ENCODE peak calls at places on chromosomes 6 and 20, in ten cellular contexts. V is GM06990, Y is endothelial cell of umbilical vein, G is pancreas, M is cardiac muscle cell, X is Peyer's patch, Z is kidney, B is left lung, Q is mucosa of descending colon, H is ovary. K is an unnamed sample. For H3K36me3, the result is how much of the 10 kb centered on the place peaks cover.

GRCh38 chr20:53129557-53129956 is 157.4 kb downstream of the TSHZ2 start:
- DNase-seq in Y (no peak), X (no peak), M (no peak), G (no peak), V (no peak), Q (no peak), Z (no peak), B (no peak), H (no peak), K (no peak)

GRCh38 chr6:47069156-47069555 is 27.0 kb upstream of the ADGRF1 start:
- DNase-seq in M (no peak), H (no peak), Z (no peak), Q (no peak), V (no peak), X (no peak), B (no peak), G (no peak), Y (no peak), K (no peak)

GRCh38 chr6:11262231-11262630 is 29.8 kb upstream of the NEDD9 start:
- DNase-seq in H (no peak), M (peak), G (no peak), Q (no peak), V (no peak), Y (peak), X (no peak), Z (no peak), B (no peak), K (no peak)

GRCh38 chr20:63348828-63349515 is 12.2 kb downstream of the CHRNA4 start:
- DNase-seq in Y (no peak), G (no peak), B (no peak), X (no peak), H (no peak), Q (no peak), Z (peak), V (no peak), M (no peak), K (no peak)

GRCh38 chr6:129717287-129717686 is 7.3 kb upstream of the ARHGAP18 start:
- DNase-seq in H (no peak), Y (no peak), X (no peak), M (peak), G (no peak), Q (no peak), B (no peak), V (no peak), Z (no peak), K (peak)

GRCh38 chr20:50339196-50339901 is 148.7 kb downstream of the CEBPB start:
- DNase-seq in H (no peak), V (peak), M (peak), Y (no peak), Z (no peak), X (no peak), B (no peak), Q (no peak), G (no peak), K (no peak)

GRCh38 chr20:47370850-47371782 is 14.6 kb upstream of the ZMYND8 start:
- DNase-seq in Y (no peak), Z (peak), B (no peak), V (no peak), Q (no peak), G (no peak), X (no peak), M (no peak), H (no peak), K (no peak)

GRCh38 chr6:129140571-129140970 is 257.6 kb downstream of the LAMA2 start:
- DNase-seq in G (no peak), M (peak), Q (peak), X (no peak), Y (no peak), B (no peak), H (peak), Z (no peak), V (no peak), K (no peak)

GRCh38 chr6:90463359-90463758 is 123.5 kb downstream of the MAP3K7 start:
- DNase-seq in Y (no peak), V (no peak), G (no peak), Q (no peak), B (no peak), X (peak), Z (no peak), M (no peak), H (no peak), K (no peak)

GRCh38 chr6:116397960-116398359 is 27.2 kb downstream of the DSE start:
- DNase-seq in X (no peak), G (no peak), Z (no peak), Q (no peak), B (no peak), Y (peak), H (no peak), V (no peak), M (peak), K (no peak)

GRCh38 chr6:90896165-90896549 is 309.3 kb upstream of the MAP3K7 start:
- DNase-seq in M (no peak), H (no peak), Q (no peak), Z (no peak), X (no peak), B (no peak), Y (no peak), V (no peak), G (no peak), K (no peak)

GRCh38 chr6:125528614-125529013 is 220.8 kb upstream of the HEY2 start:
- DNase-seq in Q (no peak), G (no peak), B (no peak), Z (peak), X (no peak), Y (no peak), M (no peak), H (no peak), V (no peak), K (no peak)

GRCh38 chr6:155106456-155107107 is 111.5 kb downstream of the TIAM2 start:
- DNase-seq in Q (no peak), Y (no peak), Z (no peak), X (no peak), H (no peak), G (no peak), V (no peak), M (no peak), B (no peak), K (no peak)

GRCh38 chr6:149366237-149366921 is 33.7 kb upstream of the SUMO4 start:
- DNase-seq in Q (no peak), G (no peak), M (no peak), H (no peak), V (no peak), X (no peak), Y (peak), Z (no peak), B (no peak), K (no peak)

GRCh38 chr6:7899046-7899888 is 11.3 kb downstream of the TXNDC5 start:
- DNase-seq in M (no peak), B (no peak), X (no peak), Q (peak), Z (no peak), Y (peak), H (no peak), G (no peak), V (no peak), K (no peak)

GRCh38 chr6:137731960-137732616 is 135.0 kb upstream of the TNFAIP3 start:
- DNase-seq in B (no peak), M (peak), Z (no peak), X (no peak), Q (no peak), G (no peak), Y (peak), H (no peak), V (no peak), K (peak)

GRCh38 chr6:137866200-137866913 is 702 bp upstream of the TNFAIP3 start:
- DNase-seq in M (no peak), Z (no peak), H (peak), G (peak), X (peak), Y (peak), Q (no peak), V (no peak), B (no peak), K (no peak)

DNA sequence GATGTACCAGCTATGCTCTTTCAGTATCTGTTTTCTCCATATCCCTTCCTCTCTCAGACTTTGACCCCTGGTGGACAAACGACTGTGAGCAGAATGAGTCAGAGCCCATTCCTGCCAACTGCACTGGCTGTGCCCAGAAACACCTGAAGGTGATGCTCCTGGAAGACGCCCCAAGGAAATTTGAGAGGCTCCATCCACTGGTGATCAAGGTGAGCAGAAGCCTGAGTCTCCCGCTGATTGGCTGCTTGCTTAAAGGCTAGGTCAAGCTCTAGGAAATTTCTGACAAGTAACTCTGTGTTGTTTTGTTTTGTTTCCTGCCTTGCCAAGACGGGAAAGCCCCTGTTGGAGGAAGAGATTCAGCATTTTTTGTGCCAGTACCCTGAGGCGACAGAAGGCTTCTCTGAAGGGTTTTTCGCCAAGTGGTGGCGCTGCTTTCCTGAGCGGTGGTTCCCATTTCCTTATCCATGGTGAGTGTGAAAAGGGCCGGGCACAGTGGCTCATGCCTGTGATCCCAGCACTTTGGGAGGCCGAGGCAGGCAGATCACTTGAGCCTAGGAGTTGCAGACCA is 28.6 kb downstream of the C6orf89 start:
- DNase-seq in V (no peak), Y (peak), G (no peak), B (no peak), H (no peak), X (no peak), Q (peak), Z (no peak), M (no peak), K (peak)
- TF ChIP-seq CTCF in V (no peak), Y (peak), G (no peak), B (no peak), H (no peak), X (peak), Q (no peak), Z (no peak), M (peak), K (peak)

DNA sequence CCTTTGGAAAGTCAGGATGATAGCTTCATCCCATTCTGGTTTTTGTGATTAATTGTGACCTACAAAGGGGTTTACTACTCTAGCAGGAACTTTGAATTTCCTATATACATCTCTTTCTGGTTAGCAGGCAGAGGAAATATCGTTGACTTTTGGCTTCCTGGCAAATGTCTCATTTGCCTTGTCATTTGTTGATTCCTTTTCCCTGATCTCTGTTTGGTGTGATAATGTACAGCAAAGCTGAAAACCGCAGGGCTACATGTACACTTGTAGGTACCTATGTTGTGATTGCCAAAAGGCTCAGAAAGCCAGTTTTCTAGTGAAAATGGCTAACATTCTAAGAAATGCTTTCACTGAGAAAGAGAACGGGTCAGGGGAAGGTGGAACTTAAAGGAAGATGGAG is 44.3 kb downstream of the TOP1 start:
- DNase-seq in Y (peak), Z (no peak), X (no peak), M (no peak), B (no peak), G (no peak), Q (no peak), H (no peak), V (no peak), K (no peak)
- H3K36me3 ChIP-seq in Y (under half), Z (under half), X (under half), M (under half), B (under half), G (under half), Q (under half), H (under half), V (under half), K (under half)

GRCh38 chr6:31170987-31171671 is 647 bp upstream of the POU5F1 start:
- DNase-seq in G (no peak), Z (no peak), Q (no peak), V (no peak), B (no peak), M (no peak), H (no peak), X (no peak), Y (no peak), K (no peak)

GRCh38 chr6:31174378-31174777 is 3.9 kb upstream of the POU5F1 start:
- DNase-seq in B (no peak), Z (no peak), Q (no peak), G (no peak), M (no peak), V (no peak), Y (no peak), H (no peak), X (no peak), K (no peak)

GRCh38 chr6:31173406-31173805 is 2.9 kb upstream of the POU5F1 start:
- DNase-seq in V (no peak), Q (no peak), Y (no peak), M (no peak), X (no peak), H (no peak), Z (no peak), G (no peak), B (no peak), K (no peak)

GRCh38 chr6:31171931-31172882 is 1.7 kb upstream of the POU5F1 start:
- DNase-seq in M (no peak), B (no peak), G (no peak), H (no peak), Q (no peak), V (no peak), X (no peak), Y (no peak), Z (no peak), K (no peak)

GRCh38 chr6:31172973-31173384 is 2.5 kb upstream of the POU5F1 start:
- DNase-seq in V (no peak), H (no peak), Y (no peak), G (no peak), X (no peak), M (no peak), B (no peak), Q (no peak), Z (no peak), K (no peak)
- H3K4me3 ChIP-seq in V (no peak), H (no peak), Y (no peak), G (no peak), X (no peak), M (no peak), B (no peak), Q (no peak), Z (no peak), K (no peak)

DNA sequence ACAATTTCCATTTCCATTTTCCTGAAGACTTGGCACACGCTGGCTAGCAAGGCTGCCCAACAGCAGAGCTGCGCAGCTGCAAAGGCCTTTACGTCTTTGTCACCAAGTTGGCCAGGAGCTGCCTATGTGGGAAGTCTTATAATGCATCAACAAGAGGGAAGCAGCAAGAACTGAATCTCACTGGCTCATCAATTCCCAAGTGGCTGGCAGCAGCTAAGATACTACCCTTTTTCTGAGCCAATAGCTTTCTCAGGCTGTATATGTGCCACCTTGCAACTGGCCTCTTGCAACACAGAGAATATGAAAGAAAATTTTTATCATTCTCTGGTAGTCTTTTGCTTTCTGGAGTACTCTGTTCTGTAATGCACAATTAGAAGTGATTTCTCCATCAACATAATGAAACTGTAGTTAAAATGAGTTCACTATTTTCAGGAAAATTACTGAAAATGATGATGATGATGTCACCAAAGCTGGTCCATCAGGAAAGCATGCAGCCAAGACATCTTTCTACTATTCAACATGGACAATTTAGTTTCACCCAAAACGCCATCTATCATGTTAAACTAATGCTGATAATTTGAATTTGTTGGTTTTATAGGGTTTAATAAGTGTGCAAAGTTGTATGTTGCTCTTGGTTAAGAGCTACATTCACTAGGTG is 97.3 kb upstream of the FOXA2 start:
- DNase-seq in G (no peak), V (no peak), Z (no peak), H (no peak), B (no peak), Q (no peak), M (no peak), X (no peak), Y (no peak), K (no peak)
- TF ChIP-seq CTCF in G (no peak), V (no peak), Z (no peak), H (no peak), B (no peak), Q (no peak), M (no peak), X (no peak), Y (no peak), K (no peak)

GRCh38 chr6:159790947-159791598 is 806 bp downstream of the MRPL18 start:
- DNase-seq in G (no peak), Q (peak), B (no peak), M (no peak), Z (peak), Y (no peak), V (peak), X (peak), H (peak), K (peak)

GRCh38 chr6:159788276-159788675 is 1.1 kb downstream of the TCP1 start:
- DNase-seq in Y (no peak), V (no peak), X (no peak), B (no peak), H (no peak), Q (peak), M (no peak), G (no peak), Z (no peak), K (no peak)

GRCh38 chr6:159790149-159790946 is at the start of gene MRPL18:
- DNase-seq in Y (peak), Q (peak), V (peak), H (peak), X (peak), M (peak), B (peak), Z (peak), G (peak), K (peak)

GRCh38 chr6:159789377-159790148 is at the start of gene TCP1:
- DNase-seq in Y (peak), H (peak), V (peak), G (peak), B (peak), X (peak), Z (peak), Q (peak), M (peak), K (peak)

DNA sequence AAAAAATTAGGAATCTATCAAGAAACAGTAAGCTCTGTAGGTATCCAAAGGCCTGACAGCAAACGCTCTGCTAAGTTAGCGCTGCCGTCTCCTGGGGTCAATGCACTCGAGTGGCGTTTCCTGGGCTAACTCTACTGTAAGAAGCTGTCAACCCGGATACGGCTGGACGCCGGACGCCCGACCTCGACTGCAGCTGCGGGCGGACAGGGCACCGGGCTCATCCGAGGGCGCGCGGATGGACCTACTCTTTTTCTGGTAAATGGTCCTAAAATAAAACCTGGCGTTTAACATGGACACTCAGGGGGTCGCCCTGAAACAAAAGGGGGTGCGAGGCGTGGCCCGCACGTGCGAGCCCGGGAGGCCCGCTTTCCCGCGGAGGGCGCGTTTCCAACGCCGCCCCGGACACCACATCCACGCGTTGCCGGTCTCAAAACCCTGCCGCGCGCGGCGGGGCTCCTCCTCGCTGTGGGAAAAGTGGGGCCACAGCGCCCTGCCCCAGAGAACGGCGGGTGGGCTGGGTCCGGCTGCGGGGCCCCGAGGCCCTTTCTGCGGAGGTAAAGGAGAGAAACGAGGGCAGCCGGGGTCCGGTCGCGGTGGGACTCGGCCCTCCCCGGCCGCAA is 535 bp downstream of the TCP1 start:
- DNase-seq in G (peak), X (peak), B (peak), M (peak), Z (peak), Q (peak), V (peak), H (peak), Y (peak), K (peak)
- H3K36me3 ChIP-seq in G (under half), X (under half), B (under half), M (under half), Z (under half), Q (under half), V (under half), H (under half), Y (under half), K (under half)

DNA sequence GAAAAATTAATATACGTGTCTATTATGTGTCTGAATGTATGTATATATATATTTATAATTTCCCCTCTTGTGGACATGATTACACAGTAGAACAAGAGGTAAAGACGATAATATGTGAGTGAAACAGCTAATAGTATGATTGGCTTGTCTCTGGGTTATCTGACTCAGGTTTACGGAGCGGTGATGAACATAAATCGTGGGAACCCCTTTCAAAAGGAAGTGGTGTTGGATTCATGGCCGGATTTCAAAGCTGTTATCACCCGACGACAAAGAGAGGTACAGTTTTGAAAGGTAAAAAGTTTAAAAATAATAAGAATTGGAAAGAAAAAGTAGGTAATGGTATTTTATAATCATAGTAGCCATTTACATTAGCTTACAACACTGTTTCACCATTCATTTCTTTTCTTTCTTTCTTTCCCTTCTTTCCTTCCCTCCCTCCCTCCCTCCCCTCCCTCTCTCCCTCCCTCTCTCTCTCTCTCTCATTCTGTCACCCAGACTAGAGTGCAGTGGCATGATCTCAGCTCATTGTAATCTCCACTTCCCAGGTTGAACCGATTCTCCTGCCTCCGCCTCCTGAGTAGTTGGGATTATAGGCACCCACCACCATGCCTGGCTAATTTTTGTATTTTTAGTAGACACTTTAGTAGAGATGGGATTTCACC is 15.9 kb downstream of the GLYATL3 start:
- DNase-seq in V (no peak), Y (no peak), B (no peak), Z (no peak), X (no peak), M (no peak), H (no peak), G (no peak), Q (no peak), K (no peak)
- H3K4me3 ChIP-seq in V (no peak), Y (no peak), B (no peak), Z (no peak), X (no peak), M (no peak), H (no peak), G (no peak), Q (no peak), K (no peak)